ENCODE peak calls at places on chromosomes 12 and 14, in seven cellular contexts. One of them, this sample, is unnamed.

GRCh38 chr14:77023001-77023996 is 5.2 kb downstream of the IRF2BPL start:
- DNase-seq in HepG2: peak
- DNase-seq in H1: no peak
- DNase-seq in GM12878: no peak
- DNase-seq in HCT116: no peak
- DNase-seq in SK-N-SH: peak
- DNase-seq in K562: no peak
- DNase-seq in this sample: no peak

GRCh38 chr12:93373847-93374723 is 3.6 kb upstream of the NUDT4 start:
- DNase-seq in HepG2: no peak
- DNase-seq in H1: no peak
- DNase-seq in GM12878: no peak
- DNase-seq in HCT116: no peak
- DNase-seq in SK-N-SH: no peak
- DNase-seq in K562: no peak
- DNase-seq in this sample: no peak

GRCh38 chr12:57169969-57170368 is 22.6 kb upstream of the LRP1-AS start:
- DNase-seq in HepG2: no peak
- DNase-seq in H1: no peak
- DNase-seq in GM12878: no peak
- DNase-seq in HCT116: no peak
- DNase-seq in SK-N-SH: no peak
- DNase-seq in K562: no peak
- DNase-seq in this sample: no peak

GRCh38 chr14:104545151-104545931 is 34.2 kb upstream of the C14orf180 start:
- DNase-seq in HepG2: no peak
- DNase-seq in H1: no peak
- DNase-seq in GM12878: no peak
- DNase-seq in HCT116: no peak
- DNase-seq in SK-N-SH: no peak
- DNase-seq in K562: no peak
- DNase-seq in this sample: no peak

GRCh38 chr14:67815573-67816235 is 686 bp downstream of the ZFYVE26 start:
- DNase-seq in HepG2: no peak
- DNase-seq in H1: no peak
- DNase-seq in GM12878: no peak
- DNase-seq in HCT116: no peak
- DNase-seq in SK-N-SH: no peak
- DNase-seq in K562: no peak
- DNase-seq in this sample: no peak

GRCh38 chr12:100995201-100995600 is 200.6 kb downstream of the ANO4 start:
- DNase-seq in HepG2: no peak
- DNase-seq in H1: no peak
- DNase-seq in GM12878: no peak
- DNase-seq in HCT116: no peak
- DNase-seq in SK-N-SH: no peak
- DNase-seq in K562: no peak
- DNase-seq in this sample: peak

GRCh38 chr14:51328942-51329350 is 88.9 kb downstream of the TMX1 start:
- DNase-seq in HepG2: no peak
- DNase-seq in H1: no peak
- DNase-seq in GM12878: no peak
- DNase-seq in HCT116: no peak
- DNase-seq in SK-N-SH: no peak
- DNase-seq in K562: no peak
- DNase-seq in this sample: no peak

GRCh38 chr14:93980464-93981201 is 4.3 kb upstream of the ASB2 start:
- DNase-seq in HepG2: no peak
- DNase-seq in H1: no peak
- DNase-seq in GM12878: no peak
- DNase-seq in HCT116: no peak
- DNase-seq in SK-N-SH: no peak
- DNase-seq in K562: no peak
- DNase-seq in this sample: no peak

GRCh38 chr14:38291681-38292459 is 36.0 kb upstream of the CLEC14A start:
- DNase-seq in HepG2: no peak
- DNase-seq in H1: no peak
- DNase-seq in GM12878: no peak
- DNase-seq in HCT116: no peak
- DNase-seq in SK-N-SH: no peak
- DNase-seq in K562: no peak
- DNase-seq in this sample: no peak

GRCh38 chr14:75022655-75023054 is 19.9 kb downstream of the EIF2B2 start:
- DNase-seq in HepG2: peak
- DNase-seq in H1: no peak
- DNase-seq in GM12878: no peak
- DNase-seq in HCT116: no peak
- DNase-seq in SK-N-SH: peak
- DNase-seq in K562: peak
- DNase-seq in this sample: no peak

GRCh38 chr12:89544730-89545184 is 18.9 kb upstream of the POC1B start:
- DNase-seq in HepG2: no peak
- DNase-seq in H1: no peak
- DNase-seq in GM12878: no peak
- DNase-seq in HCT116: no peak
- DNase-seq in SK-N-SH: no peak
- DNase-seq in K562: no peak
- DNase-seq in this sample: no peak
- H3K9ac ChIP-seq in HepG2: no peak
- H3K9ac ChIP-seq in H1: no peak
- H3K9ac ChIP-seq in GM12878: no peak
- H3K9ac ChIP-seq in HCT116: no peak
- H3K9ac ChIP-seq in SK-N-SH: no peak
- H3K9ac ChIP-seq in K562: no peak
- H3K9ac ChIP-seq in this sample: no peak

DNA sequence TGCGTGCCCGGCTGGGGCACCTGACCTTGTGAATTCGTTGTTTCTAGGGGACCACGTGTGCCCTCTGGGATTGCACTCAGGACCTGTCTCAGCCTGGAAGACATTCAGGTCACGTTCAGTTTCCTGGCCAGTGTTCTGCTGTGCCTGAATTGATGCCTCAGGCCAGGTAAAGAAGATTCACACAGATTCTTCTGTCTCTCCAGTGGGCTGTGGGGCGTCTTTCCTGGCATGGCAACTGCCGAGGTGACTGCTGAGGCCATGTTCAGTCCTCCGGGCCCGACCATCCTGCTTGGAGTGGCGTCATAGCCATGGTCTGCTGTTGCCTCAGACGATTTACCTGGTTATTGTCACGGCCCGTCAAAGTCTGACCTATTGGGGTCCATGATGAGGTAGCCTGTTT is 13.5 kb downstream of the ZNF605 start:
- DNase-seq in HepG2: no peak
- DNase-seq in H1: no peak
- DNase-seq in GM12878: no peak
- DNase-seq in HCT116: no peak
- DNase-seq in SK-N-SH: no peak
- DNase-seq in K562: no peak
- DNase-seq in this sample: no peak
- H3K4me3 ChIP-seq in HepG2: no peak
- H3K4me3 ChIP-seq in H1: no peak
- H3K4me3 ChIP-seq in GM12878: no peak
- H3K4me3 ChIP-seq in HCT116: no peak
- H3K4me3 ChIP-seq in SK-N-SH: no peak
- H3K4me3 ChIP-seq in K562: no peak
- H3K4me3 ChIP-seq in this sample: no peak

DNA sequence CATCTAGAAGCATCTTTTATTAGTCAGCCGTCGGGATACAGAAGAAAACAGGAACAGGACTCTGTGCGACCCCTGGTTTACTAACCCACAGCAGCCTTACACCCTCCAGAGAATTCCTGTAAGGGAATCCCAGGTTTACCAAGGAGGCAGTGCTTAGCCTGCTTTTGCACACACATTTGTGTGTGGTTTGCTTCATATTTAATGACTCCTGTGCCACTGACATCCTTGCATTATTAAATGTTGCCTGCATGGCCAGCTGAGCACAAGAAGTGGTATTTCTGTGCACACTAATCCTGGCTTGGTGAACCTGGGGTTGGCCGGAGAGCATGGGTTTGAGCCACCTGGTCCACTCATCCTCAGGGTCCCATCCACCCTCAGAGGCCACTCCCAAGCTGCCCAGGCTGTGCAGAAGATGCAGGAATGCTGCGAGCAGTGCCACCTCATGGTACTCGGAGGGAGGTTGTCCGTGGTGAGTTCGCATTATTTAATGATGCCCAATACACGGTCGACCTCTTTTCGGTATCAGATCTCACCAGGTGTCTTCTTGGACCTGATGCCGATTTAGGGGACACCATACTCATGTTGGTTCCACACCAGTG is 152.4 kb upstream of the RTL1 start:
- DNase-seq in HepG2: no peak
- DNase-seq in H1: no peak
- DNase-seq in GM12878: no peak
- DNase-seq in HCT116: no peak
- DNase-seq in SK-N-SH: no peak
- DNase-seq in K562: no peak
- DNase-seq in this sample: no peak
- TF ChIP-seq YY1 in HepG2: no peak
- TF ChIP-seq YY1 in H1: no peak
- TF ChIP-seq YY1 in GM12878: no peak
- TF ChIP-seq YY1 in HCT116: no peak
- TF ChIP-seq YY1 in SK-N-SH: no peak
- TF ChIP-seq YY1 in K562: no peak
- TF ChIP-seq YY1 in this sample: no peak

GRCh38 chr12:121209629-121210572 is at the start of gene P2RX4:
- DNase-seq in HepG2: peak
- DNase-seq in H1: peak
- DNase-seq in GM12878: peak
- DNase-seq in HCT116: peak
- DNase-seq in SK-N-SH: peak
- DNase-seq in K562: peak
- DNase-seq in this sample: peak
- H3K9ac ChIP-seq in HepG2: peak
- H3K9ac ChIP-seq in H1: peak
- H3K9ac ChIP-seq in GM12878: peak
- H3K9ac ChIP-seq in HCT116: peak
- H3K9ac ChIP-seq in SK-N-SH: peak
- H3K9ac ChIP-seq in K562: peak
- H3K9ac ChIP-seq in this sample: peak

GRCh38 chr12:28563926-28564325 is 373.7 kb downstream of the CCDC91 start:
- DNase-seq in HepG2: no peak
- DNase-seq in H1: no peak
- DNase-seq in GM12878: no peak
- DNase-seq in HCT116: no peak
- DNase-seq in SK-N-SH: no peak
- DNase-seq in K562: no peak
- DNase-seq in this sample: no peak

GRCh38 chr12:28568709-28569108 is 378.5 kb downstream of the CCDC91 start:
- DNase-seq in HepG2: no peak
- DNase-seq in H1: no peak
- DNase-seq in GM12878: no peak
- DNase-seq in HCT116: no peak
- DNase-seq in SK-N-SH: peak
- DNase-seq in K562: no peak
- DNase-seq in this sample: no peak

GRCh38 chr12:28558232-28558631 is 368.0 kb downstream of the CCDC91 start:
- DNase-seq in HepG2: no peak
- DNase-seq in H1: no peak
- DNase-seq in GM12878: no peak
- DNase-seq in HCT116: no peak
- DNase-seq in SK-N-SH: no peak
- DNase-seq in K562: no peak
- DNase-seq in this sample: no peak

GRCh38 chr12:28568083-28568482 is 377.8 kb downstream of the CCDC91 start:
- DNase-seq in HepG2: no peak
- DNase-seq in H1: no peak
- DNase-seq in GM12878: no peak
- DNase-seq in HCT116: no peak
- DNase-seq in SK-N-SH: peak
- DNase-seq in K562: no peak
- DNase-seq in this sample: no peak

GRCh38 chr12:28563286-28563685 is 373.0 kb downstream of the CCDC91 start:
- DNase-seq in HepG2: no peak
- DNase-seq in H1: no peak
- DNase-seq in GM12878: no peak
- DNase-seq in HCT116: no peak
- DNase-seq in SK-N-SH: no peak
- DNase-seq in K562: no peak
- DNase-seq in this sample: no peak
- H3K4me3 ChIP-seq in HepG2: no peak
- H3K4me3 ChIP-seq in H1: no peak
- H3K4me3 ChIP-seq in GM12878: no peak
- H3K4me3 ChIP-seq in HCT116: no peak
- H3K4me3 ChIP-seq in SK-N-SH: no peak
- H3K4me3 ChIP-seq in K562: no peak
- H3K4me3 ChIP-seq in this sample: no peak

GRCh38 chr12:108712164-108712924 is 19.0 kb downstream of the CORO1C start:
- DNase-seq in HepG2: no peak
- DNase-seq in H1: no peak
- DNase-seq in GM12878: no peak
- DNase-seq in HCT116: no peak
- DNase-seq in SK-N-SH: no peak
- DNase-seq in K562: no peak
- DNase-seq in this sample: no peak
- TF ChIP-seq YY1 in HepG2: no peak
- TF ChIP-seq YY1 in H1: no peak
- TF ChIP-seq YY1 in GM12878: no peak
- TF ChIP-seq YY1 in HCT116: no peak
- TF ChIP-seq YY1 in SK-N-SH: no peak
- TF ChIP-seq YY1 in K562: no peak
- TF ChIP-seq YY1 in this sample: no peak

DNA sequence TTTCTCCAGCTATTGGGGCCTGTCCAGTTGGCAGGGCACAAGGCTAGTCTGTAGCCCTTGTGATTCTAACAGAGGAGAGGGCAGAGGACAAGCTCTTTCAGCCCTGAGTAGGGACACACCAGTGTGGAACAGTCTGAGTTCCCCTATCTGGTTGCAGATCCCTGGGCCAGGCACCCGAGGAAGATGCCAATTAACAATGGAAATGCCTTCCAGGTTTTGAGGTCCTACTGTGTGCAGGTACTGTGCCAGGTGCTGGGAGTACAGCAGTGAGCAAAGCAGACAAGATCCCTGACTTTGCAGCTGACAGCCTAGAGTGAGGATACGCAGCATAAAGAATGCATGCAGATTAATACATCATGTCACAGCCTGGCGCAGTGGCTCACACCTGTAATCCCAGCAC is 17.1 kb downstream of the DTX1 start:
- DNase-seq in HepG2: no peak
- DNase-seq in H1: no peak
- DNase-seq in GM12878: no peak
- DNase-seq in HCT116: no peak
- DNase-seq in SK-N-SH: no peak
- DNase-seq in K562: no peak
- DNase-seq in this sample: no peak
- H3K9ac ChIP-seq in HepG2: no peak
- H3K9ac ChIP-seq in H1: no peak
- H3K9ac ChIP-seq in GM12878: no peak
- H3K9ac ChIP-seq in HCT116: no peak
- H3K9ac ChIP-seq in SK-N-SH: no peak
- H3K9ac ChIP-seq in K562: no peak
- H3K9ac ChIP-seq in this sample: no peak

GRCh38 chr12:76539727-76540126 is 19.8 kb downstream of the OSBPL8 start:
- DNase-seq in HepG2: no peak
- DNase-seq in H1: no peak
- DNase-seq in GM12878: no peak
- DNase-seq in HCT116: no peak
- DNase-seq in SK-N-SH: no peak
- DNase-seq in K562: peak
- DNase-seq in this sample: no peak
- H3K4me3 ChIP-seq in HepG2: no peak
- H3K4me3 ChIP-seq in H1: no peak
- H3K4me3 ChIP-seq in GM12878: no peak
- H3K4me3 ChIP-seq in HCT116: no peak
- H3K4me3 ChIP-seq in SK-N-SH: no peak
- H3K4me3 ChIP-seq in K562: no peak
- H3K4me3 ChIP-seq in this sample: no peak

This sample was measured in NT2/D1.